ENCODE peak calls at places on chromosomes 13 and 19, in nine cellular contexts. K, H, Q, G, S, N, Z, U and E are unnamed samples.

GRCh38 chr19:33291623-33292534 is 10.5 kb downstream of the CEBPA start:
- DNase-seq in Z (no peak), N (no peak), H (peak), U (no peak), Q (peak), G (no peak), S (no peak), K (peak), E (no peak)

GRCh38 chr19:12782424-12783225 is 7.3 kb upstream of the HOOK2 start:
- DNase-seq in G (peak), N (no peak), Z (peak), K (peak), S (peak), Q (peak), U (peak), H (peak), E (no peak)

GRCh38 chr19:13154911-13155471 is 4.8 kb downstream of the IER2 start:
- DNase-seq in G (peak), U (peak), Z (no peak), K (peak), H (peak), N (peak), Q (peak), S (peak), E (peak)

GRCh38 chr19:23071087-23071511 is 45.7 kb upstream of the ZNF730 start:
- DNase-seq in G (peak), N (no peak), S (no peak), Z (no peak), K (no peak), H (no peak), U (peak), Q (peak), E (no peak)

GRCh38 chr13:42355841-42356575 is 84.1 kb downstream of the AKAP11 start:
- DNase-seq in S (no peak), Z (no peak), N (no peak), Q (no peak), G (no peak), U (no peak), H (no peak), K (no peak), E (no peak)

GRCh38 chr13:43785681-43786471 is 896 bp downstream of the ENOX1 start:
- DNase-seq in N (peak), H (peak), S (no peak), Z (peak), G (peak), K (peak), Q (peak), U (peak), E (peak)

GRCh38 chr13:99033814-99034213 is 56.0 kb upstream of the DOCK9 start:
- DNase-seq in G (no peak), S (no peak), Q (no peak), U (peak), Z (no peak), H (peak), N (peak), K (no peak), E (no peak)

GRCh38 chr13:82206241-82206640 is 1676.0 kb downstream of the SLITRK1 start:
- DNase-seq in N (no peak), U (no peak), K (no peak), S (no peak), Q (no peak), G (no peak), H (no peak), Z (no peak), E (no peak)

GRCh38 chr13:32056316-32056715 is 24.7 kb downstream of the FRY start:
- DNase-seq in N (no peak), S (no peak), K (no peak), U (no peak), Q (no peak), Z (no peak), G (no peak), H (no peak), E (no peak)

GRCh38 chr13:20161275-20161950 is 561 bp upstream of the GJA3 start:
- DNase-seq in Z (no peak), Q (no peak), K (no peak), G (no peak), H (peak), N (no peak), U (peak), S (peak), E (no peak)

GRCh38 chr19:46218160-46218559 is 11.4 kb upstream of the IGFL1 start:
- DNase-seq in G (no peak), S (no peak), U (peak), K (peak), Z (peak), H (peak), N (no peak), Q (no peak), E (no peak)

GRCh38 chr19:44131955-44132354 is 9.4 kb upstream of the ZNF234 start:
- DNase-seq in N (no peak), K (no peak), S (no peak), H (no peak), G (no peak), Z (no peak), U (no peak), Q (no peak), E (no peak)

GRCh38 chr13:100291626-100292025 is 202.7 kb downstream of the PCCA start:
- DNase-seq in U (peak), N (no peak), K (no peak), Q (no peak), H (no peak), G (no peak), Z (no peak), S (no peak), E (no peak)

GRCh38 chr13:91184244-91184926 is 163.1 kb upstream of the MIR17HG start:
- DNase-seq in G (no peak), N (no peak), H (no peak), K (no peak), Z (no peak), U (no peak), Q (no peak), S (no peak), E (no peak)

GRCh38 chr13:58908019-58908679 is 1255.6 kb downstream of the DIAPH3 start:
- DNase-seq in Z (no peak), G (no peak), S (no peak), U (no peak), H (no peak), K (no peak), Q (no peak), N (no peak), E (no peak)

GRCh38 chr13:99878921-99879610 is 92.5 kb downstream of the ZIC5 start:
- DNase-seq in U (no peak), N (no peak), Z (no peak), H (no peak), Q (no peak), S (no peak), K (no peak), G (no peak), E (no peak)

GRCh38 chr13:111549464-111549863 is 229.0 kb downstream of the TEX29 start:
- DNase-seq in Z (no peak), H (no peak), S (no peak), Q (no peak), N (no peak), G (no peak), K (no peak), U (no peak), E (no peak)
- TF ChIP-seq CTCF in Z (no peak), H (no peak), S (no peak), Q (no peak), N (no peak), G (no peak), K (no peak), U (no peak), E (no peak)

GRCh38 chr19:47651691-47652090 is 42.8 kb downstream of the BICRA start:
- DNase-seq in Q (no peak), H (no peak), G (no peak), K (no peak), Z (no peak), N (no peak), U (no peak), S (no peak), E (no peak)
- TF ChIP-seq CTCF in Q (no peak), H (no peak), G (no peak), K (no peak), Z (peak), N (peak), U (no peak), S (no peak), E (no peak)

GRCh38 chr19:52391135-52391534 is 6.5 kb upstream of the ZNF528 start:
- DNase-seq in Z (no peak), K (no peak), Q (no peak), S (no peak), N (no peak), H (no peak), U (peak), G (no peak), E (no peak)
- TF ChIP-seq CTCF in Z (no peak), K (no peak), Q (no peak), S (no peak), N (no peak), H (no peak), U (no peak), G (no peak), E (no peak)

GRCh38 chr13:30165791-30166190 is 141.6 kb downstream of the KATNAL1 start:
- DNase-seq in G (peak), H (no peak), K (no peak), U (no peak), Z (no peak), S (no peak), N (no peak), Q (no peak), E (no peak)
- TF ChIP-seq CTCF in G (no peak), H (no peak), K (no peak), U (no peak), Z (no peak), S (no peak), N (no peak), Q (no peak), E (no peak)

GRCh38 chr13:49549289-49549688 is 36.1 kb downstream of the RCBTB1 start:
- DNase-seq in S (no peak), K (no peak), Q (no peak), U (no peak), N (no peak), G (no peak), H (no peak), Z (no peak), E (no peak)
- TF ChIP-seq CTCF in S (no peak), K (peak), Q (no peak), U (no peak), N (peak), G (peak), H (no peak), Z (no peak), E (peak)

GRCh38 chr13:51768976-51769375 is 35.0 kb downstream of the DHRS12 start:
- DNase-seq in G (no peak), K (no peak), Q (no peak), N (no peak), U (no peak), H (no peak), Z (no peak), S (no peak), E (no peak)
- TF ChIP-seq CTCF in G (no peak), K (no peak), Q (no peak), N (no peak), U (no peak), H (no peak), Z (no peak), S (no peak), E (no peak)

GRCh38 chr13:77740931-77741586 is 43.6 kb downstream of the SLAIN1 start:
- DNase-seq in Z (no peak), N (no peak), U (no peak), S (no peak), Q (no peak), H (no peak), K (no peak), G (no peak), E (no peak)
- TF ChIP-seq CTCF in Z (no peak), N (no peak), U (no peak), S (no peak), Q (no peak), H (no peak), K (no peak), G (no peak), E (no peak)

DNA sequence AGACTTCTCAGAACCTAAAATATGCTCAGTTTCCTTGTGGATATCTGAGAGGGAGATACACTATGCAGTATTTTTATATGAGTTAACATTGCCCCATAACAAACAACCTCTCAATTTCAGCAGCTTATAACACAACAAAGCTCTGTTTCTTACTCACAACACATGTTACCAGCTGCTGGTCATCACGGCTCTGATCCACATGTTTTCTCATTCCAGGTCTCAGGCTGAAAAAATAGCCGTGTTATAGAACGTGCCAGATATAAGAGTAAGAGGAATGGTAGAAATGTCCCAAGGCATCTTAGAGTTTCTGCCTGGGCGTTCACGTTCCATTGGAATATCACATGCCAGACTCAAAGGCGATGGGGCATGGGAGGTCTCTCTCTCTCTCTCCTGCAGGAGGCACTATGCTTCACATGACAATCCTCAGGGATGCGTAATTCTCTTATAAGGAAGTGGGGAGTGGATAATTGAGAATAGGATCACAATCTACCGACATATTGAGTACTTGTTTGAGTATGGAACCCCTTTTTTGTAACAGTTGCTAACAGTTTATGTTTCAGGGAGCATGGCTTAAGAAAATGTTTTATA is 246.6 kb downstream of the NHLRC3 start:
- DNase-seq in Z (no peak), K (no peak), N (peak), S (no peak), G (no peak), H (no peak), U (peak), Q (no peak), E (no peak)
- TF ChIP-seq CTCF in Z (no peak), K (no peak), N (peak), S (no peak), G (no peak), H (no peak), U (peak), Q (no peak), E (no peak)

DNA sequence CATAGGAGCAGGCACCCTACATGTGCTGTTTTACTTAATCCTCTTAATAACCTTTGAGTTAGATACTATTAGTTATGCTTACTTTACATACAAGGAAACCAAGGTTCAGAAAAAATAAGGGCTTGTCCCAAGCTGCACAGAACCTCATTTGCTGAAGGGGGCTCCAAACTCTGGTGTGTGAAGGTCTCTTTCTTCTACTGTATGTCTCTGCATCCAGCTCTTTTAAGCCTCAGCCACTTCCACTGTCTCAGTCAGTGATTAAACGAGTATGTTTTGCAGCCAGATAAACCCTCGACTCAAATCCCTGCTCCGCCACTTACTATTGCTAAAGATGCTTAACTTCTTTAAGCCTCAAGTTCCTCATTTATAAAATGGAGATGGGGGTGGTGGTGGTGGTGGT is 112.4 kb upstream of the WASF3 start:
- DNase-seq in G (no peak), K (no peak), Z (no peak), N (no peak), U (no peak), H (no peak), Q (no peak), S (no peak), E (no peak)
- TF ChIP-seq CTCF in G (no peak), K (no peak), Z (no peak), N (no peak), U (no peak), H (no peak), Q (no peak), S (no peak), E (no peak)

GRCh38 chr13:66689628-66690027 is 540.5 kb downstream of the PCDH9 start:
- DNase-seq in Z (peak), H (peak), K (no peak), N (peak), G (no peak), S (no peak), U (peak), Q (no peak), E (no peak)
- TF ChIP-seq CTCF in Z (peak), H (peak), K (peak), N (no peak), G (no peak), S (no peak), U (peak), Q (no peak), E (peak)